ENCODE peak calls at places on chromosomes 16 and 17, in ten cellular contexts. E is stimulated activated CD4-positive, alpha-beta T cell treated with anti-CD3 and anti-CD28 coated beads, Interleukin-15, amount 100 ng/mL, for 48 hours; F is germinal center; M is midbrain; I is CD4-positive, alpha-beta T cell; W is amniotic stem cell; J is activated T-cell treated with anti-CD3 and anti-CD28 coated beads for 4 hours; D is anterior cingulate cortex; X is activated naive CD4-positive, alpha-beta T cell; Q is Peyer's patch. B is an unnamed sample.

GRCh38 chr16:57474671-57475661 is 11.3 kb downstream of the DOK4 start:
- DNase-seq in M (no peak), F (no peak), Q (peak; percentile 44), W (no peak), J (no peak), D (no peak), I (no peak), E (no peak), X (no peak), B (no peak)

GRCh38 chr17:8954339-8954738 is 11.2 kb downstream of the PIK3R5 start:
- DNase-seq in M (peak; percentile 14), I (peak; percentile 67), X (no peak), F (peak; percentile 24), J (peak; percentile 50), Q (peak; percentile 88), D (no peak), W (no peak), E (no peak), B (no peak)

GRCh38 chr17:76421054-76421427 is 31.9 kb downstream of the UBE2O start:
- DNase-seq in E (no peak), F (no peak), Q (no peak), W (no peak), X (no peak), I (no peak), M (no peak), D (no peak), J (no peak), B (no peak)

GRCh38 chr16:49461517-49461951 is 87.9 kb downstream of the C16orf78 start:
- DNase-seq in I (no peak), E (no peak), Q (peak; percentile 36), F (no peak), W (no peak), X (no peak), J (no peak), M (no peak), D (no peak), B (no peak)

GRCh38 chr17:50265212-50265611 is 9.1 kb upstream of the TMEM92 start:
- DNase-seq in Q (peak; percentile 17), D (no peak), M (no peak), J (no peak), F (no peak), E (no peak), X (no peak), W (no peak), I (no peak), B (no peak)

GRCh38 chr16:79278506-79278905 is 322.0 kb downstream of the MAF start:
- DNase-seq in I (peak; percentile 51), E (peak; percentile 65), J (no peak), F (no peak), W (no peak), D (no peak), M (no peak), Q (peak; percentile 80), X (no peak), B (no peak)

GRCh38 chr16:88941051-88941932 is 35.7 kb downstream of the CBFA2T3 start:
- DNase-seq in X (no peak), W (no peak), M (no peak), Q (peak; percentile 62), D (no peak), E (no peak), J (no peak), I (no peak), F (peak; percentile 70), B (no peak)

GRCh38 chr16:67528870-67529638 is 425 bp downstream of the RIPOR1 start:
- DNase-seq in E (no peak), X (no peak), J (no peak), D (no peak), F (no peak), W (no peak), M (no peak), I (no peak), Q (peak; percentile 64), B (peak; percentile 51)

GRCh38 chr16:88315543-88316105 is 67.1 kb upstream of the ZNF469 start:
- DNase-seq in E (no peak), Q (peak; percentile 54), W (no peak), D (no peak), F (no peak), M (no peak), J (no peak), X (no peak), I (no peak), B (no peak)

GRCh38 chr16:14539156-14539555 is 90.9 kb downstream of the PARN start:
- DNase-seq in W (no peak), I (no peak), M (no peak), D (no peak), Q (no peak), F (no peak), J (no peak), E (no peak), X (no peak), B (no peak)

B was measured in C1 segment of cervical spinal cord.